ENCODE peak calls at places on chromosomes 4 and X, in nine cellular contexts. L is upper lobe of right lung; C is occipital lobe; H is activated CD4-positive, alpha-beta T cell treated with anti-CD3 and anti-CD28 coated beads, Interleukin-2, amount 10 ng/mL, durations not matched to agents 7 days and 5 days; F is NCI-H524; N is NCI-H187; I is left colon; Y is NCI-H1436; V is T-helper 1 cell. Q is an unnamed sample.

GRCh38 chrX:154799554-154800348 is 5.5 kb downstream of the MPP1 start:
- DNase-seq in I (peak; percentile 52), H (no peak), Y (peak; percentile 77), C (no peak), F (peak; percentile 7), V (no peak), L (no peak), N (peak; percentile 80), Q (no peak)

GRCh38 chrX:39002466-39002865 is 201.2 kb downstream of the MID1IP1 start:
- DNase-seq in L (no peak), H (no peak), I (no peak), F (no peak), V (no peak), Y (no peak), N (no peak), C (no peak), Q (no peak)

GRCh38 chr4:121551881-121552280 is 144.9 kb downstream of the ANXA5 start:
- DNase-seq in F (no peak), L (no peak), H (no peak), N (no peak), V (no peak), C (no peak), Y (no peak), I (no peak), Q (no peak)

GRCh38 chrX:101417981-101418841 is 10.2 kb downstream of the HNRNPH2 start:
- DNase-seq in F (no peak), H (peak; percentile 30), V (no peak), I (peak; percentile 41), L (peak; percentile 87), Y (peak; percentile 32), N (peak; percentile 3), C (peak; percentile 55), Q (peak; percentile 36)

GRCh38 chrX:150887906-150888465 is 10.5 kb downstream of the CD99L2 start:
- DNase-seq in C (no peak), N (no peak), H (no peak), I (no peak), Y (no peak), L (no peak), V (no peak), F (no peak), Q (no peak)

GRCh38 chr4:78938868-78939666 is at the start of gene PAQR3:
- DNase-seq in N (peak; percentile 79), H (peak; percentile 85), I (peak; percentile 81), V (peak; percentile 71), C (peak; percentile 74), Y (peak; percentile 81), F (peak; percentile 20), L (peak; percentile 94), Q (peak; percentile 73)

GRCh38 chr4:110586137-110586850 is 36.6 kb downstream of the PITX2 start:
- DNase-seq in H (no peak), L (no peak), C (no peak), I (no peak), N (no peak), F (no peak), Y (no peak), V (no peak), Q (no peak)

GRCh38 chr4:23855912-23856605 is 33.8 kb downstream of the PPARGC1A start:
- DNase-seq in Y (no peak), N (no peak), I (no peak), F (no peak), V (no peak), C (no peak), L (no peak), H (no peak), Q (no peak)

GRCh38 chr4:173151496-173151895 is 17.1 kb upstream of the GALNT7 start:
- DNase-seq in I (no peak), H (no peak), F (no peak), L (no peak), C (no peak), Y (no peak), N (no peak), V (no peak), Q (no peak)

GRCh38 chrX:38636949-38637819 is 75.8 kb downstream of the TSPAN7 start:
- DNase-seq in V (no peak), F (no peak), I (no peak), N (no peak), H (no peak), L (no peak), Y (no peak), C (no peak), Q (no peak)

GRCh38 chr4:80220711-80221110 is 23.4 kb downstream of the PRDM8 start:
- DNase-seq in V (no peak), H (no peak), C (no peak), I (no peak), F (no peak), N (no peak), Y (no peak), L (no peak), Q (no peak)

GRCh38 chrX:74262472-74263209 is 41.3 kb upstream of the ZCCHC13 start:
- DNase-seq in I (no peak), F (no peak), C (no peak), L (no peak), H (no peak), V (no peak), Y (no peak), N (no peak), Q (no peak)

GRCh38 chrX:69046996-69047490 is 118.2 kb downstream of the PJA1 start:
- DNase-seq in C (no peak), N (no peak), H (no peak), V (no peak), L (no peak), F (no peak), I (no peak), Y (no peak), Q (peak; percentile 17)

GRCh38 chr4:175657571-175657970 is 154.5 kb downstream of the GPM6A start:
- DNase-seq in Y (no peak), C (no peak), H (no peak), I (no peak), L (no peak), V (no peak), F (no peak), N (no peak), Q (no peak)

GRCh38 chr4:57233391-57233790 is 123.2 kb upstream of the IGFBP7 start:
- DNase-seq in Y (no peak), C (no peak), N (no peak), L (no peak), V (no peak), F (no peak), I (no peak), H (no peak), Q (no peak)

GRCh38 chr4:147590249-147590920 is 26.8 kb upstream of the TMEM184C start:
- DNase-seq in F (peak; percentile 1), V (no peak), L (no peak), H (peak; percentile 53), N (peak; percentile 0), I (no peak), Y (no peak), C (peak; percentile 28), Q (peak; percentile 77)

GRCh38 chr4:97987019-97987648 is 156.1 kb downstream of the STPG2 start:
- DNase-seq in C (no peak), I (no peak), V (no peak), H (no peak), Y (peak; percentile 0), L (no peak), F (no peak), N (no peak), Q (no peak)

GRCh38 chr4:124940387-124940786 is 227.9 kb upstream of the ANKRD50 start:
- DNase-seq in F (no peak), H (no peak), L (no peak), I (no peak), N (no peak), Y (no peak), V (no peak), C (no peak), Q (no peak)

GRCh38 chrX:110089656-110090404 is 86.9 kb downstream of the TMEM164 start:
- DNase-seq in C (no peak), N (no peak), I (no peak), F (no peak), H (no peak), L (no peak), Y (no peak), V (no peak), Q (no peak)

GRCh38 chr4:70399319-70399718 is 1.6 kb downstream of the OPRPN start:
- DNase-seq in F (no peak), L (no peak), I (no peak), C (no peak), N (no peak), H (no peak), Y (no peak), V (no peak), Q (no peak)

GRCh38 chr4:40289366-40290188 is 45.6 kb upstream of the CHRNA9 start:
- DNase-seq in Y (no peak), N (no peak), L (no peak), I (no peak), V (no peak), F (peak; percentile 38), H (no peak), C (no peak), Q (no peak)

GRCh38 chrX:69222103-69223090 is 57.1 kb upstream of the PJA1 start:
- DNase-seq in V (peak; percentile 28), Y (peak; percentile 78), L (peak; percentile 78), N (no peak), C (peak; percentile 12), F (peak; percentile 73), I (peak; percentile 33), H (peak; percentile 71), Q (peak; percentile 85)

GRCh38 chr4:38781854-38782261 is 932 bp downstream of the TLR10 start:
- DNase-seq in V (no peak), L (no peak), C (no peak), Y (no peak), N (no peak), F (no peak), H (no peak), I (no peak), Q (no peak)

GRCh38 chr4:111847256-111848108 is 297.8 kb upstream of the FAM241A start:
- DNase-seq in V (no peak), F (peak; percentile 2), H (no peak), L (no peak), N (no peak), C (no peak), I (no peak), Y (no peak), Q (no peak)

GRCh38 chr4:185634066-185634652 is 98.9 kb upstream of the PDLIM3 start:
- DNase-seq in L (no peak), N (no peak), I (no peak), C (no peak), H (no peak), F (no peak), Y (no peak), V (no peak), Q (no peak)

GRCh38 chr4:29553842-29554241 is 1166.3 kb upstream of the PCDH7 start:
- DNase-seq in C (no peak), Y (no peak), V (no peak), I (no peak), L (no peak), F (peak; percentile 63), H (no peak), N (no peak), Q (no peak)

GRCh38 chr4:87240341-87240740 is 19.9 kb upstream of the KLHL8 start:
- DNase-seq in V (no peak), H (no peak), F (no peak), C (no peak), N (no peak), I (no peak), L (no peak), Y (no peak), Q (no peak)